ENCODE peak calls at places on chromosomes 13 and 19, in ten cellular contexts. P, X, J, N, V, D, W, C, H and T are unnamed samples.

GRCh38 chr13:102227696-102228095 is 174.2 kb downstream of the FGF14 start:
- DNase-seq in P (peak), X (no peak), J (no peak), N (no peak), V (no peak), D (no peak), W (no peak), C (no peak), H (no peak), T (no peak)

GRCh38 chr13:32660227-32660626 is 74.0 kb downstream of the PDS5B start:
- DNase-seq in P (no peak), X (peak), J (no peak), N (peak), V (no peak), D (no peak), W (no peak), C (peak), H (no peak), T (no peak)

GRCh38 chr19:18946918-18947317 is 5.9 kb upstream of the HOMER3 start:
- DNase-seq in P (no peak), X (no peak), J (no peak), N (no peak), V (no peak), D (no peak), W (no peak), C (no peak), H (no peak), T (no peak)

GRCh38 chr19:10230904-10231623 is at the start of gene S1PR2:
- DNase-seq in P (peak), X (peak), J (peak), N (peak), V (peak), D (peak), W (peak), C (peak), H (peak), T (peak)

GRCh38 chr19:2385053-2385721 is 25.1 kb downstream of the TMPRSS9 start:
- DNase-seq in P (peak), X (peak), J (no peak), N (peak), V (peak), D (no peak), W (peak), C (peak), H (no peak), T (peak)

GRCh38 chr13:110244096-110244830 is 62.7 kb downstream of the COL4A1 start:
- DNase-seq in P (no peak), X (no peak), J (no peak), N (no peak), V (no peak), D (no peak), W (no peak), C (no peak), H (no peak), T (peak)

GRCh38 chr13:47594833-47595232 is 406.2 kb downstream of the SUCLA2 start:
- DNase-seq in P (no peak), X (no peak), J (no peak), N (peak), V (no peak), D (no peak), W (peak), C (no peak), H (no peak), T (no peak)

GRCh38 chr19:42323852-42324654 is 1.4 kb upstream of the MEGF8 start:
- DNase-seq in P (no peak), X (no peak), J (no peak), N (peak), V (no peak), D (no peak), W (peak), C (no peak), H (no peak), T (peak)

GRCh38 chr19:42252365-42253244 is 2.3 kb downstream of the ERF start:
- DNase-seq in P (no peak), X (no peak), J (no peak), N (peak), V (peak), D (peak), W (peak), C (no peak), H (no peak), T (peak)

GRCh38 chr19:16626796-16627193 is 1.2 kb downstream of the MED26 start:
- DNase-seq in P (no peak), X (no peak), J (no peak), N (no peak), V (no peak), D (no peak), W (peak), C (no peak), H (no peak), T (peak)

GRCh38 chr19:31220540-31220939 is 128.7 kb downstream of the TSHZ3 start:
- DNase-seq in P (no peak), X (no peak), J (no peak), N (no peak), V (no peak), D (no peak), W (peak), C (no peak), H (no peak), T (no peak)

GRCh38 chr13:73520566-73521290 is 461.9 kb downstream of the KLF5 start:
- DNase-seq in P (no peak), X (no peak), J (no peak), N (no peak), V (no peak), D (no peak), W (no peak), C (no peak), H (no peak), T (no peak)

GRCh38 chr13:94764576-94765321 is 52.4 kb upstream of the SOX21 start:
- DNase-seq in P (no peak), X (no peak), J (peak), N (no peak), V (no peak), D (no peak), W (peak), C (no peak), H (no peak), T (no peak)

GRCh38 chr19:45419396-45419795 is 4.3 kb downstream of the ERCC1 start:
- DNase-seq in P (no peak), X (no peak), J (no peak), N (no peak), V (peak), D (no peak), W (no peak), C (no peak), H (no peak), T (no peak)

GRCh38 chr19:18364826-18365528 is 21.0 kb upstream of the GDF15 start:
- DNase-seq in P (peak), X (peak), J (no peak), N (peak), V (peak), D (peak), W (peak), C (peak), H (no peak), T (peak)

GRCh38 chr13:86298741-86299140 is 499.5 kb upstream of the SLITRK6 start:
- DNase-seq in P (no peak), X (no peak), J (no peak), N (no peak), V (no peak), D (no peak), W (peak), C (no peak), H (no peak), T (no peak)

GRCh38 chr19:44747739-44748425 is 626 bp upstream of the BCL3 start:
- DNase-seq in P (no peak), X (peak), J (no peak), N (peak), V (peak), D (peak), W (peak), C (peak), H (peak), T (peak)

GRCh38 chr13:26037302-26037701 is 14.5 kb downstream of the SHISA2 start:
- DNase-seq in P (no peak), X (no peak), J (peak), N (no peak), V (peak), D (no peak), W (peak), C (no peak), H (no peak), T (no peak)

GRCh38 chr13:48275507-48275906 is 28.0 kb upstream of the RB1 start:
- DNase-seq in P (no peak), X (no peak), J (no peak), N (no peak), V (no peak), D (no peak), W (no peak), C (no peak), H (no peak), T (peak)

GRCh38 chr19:27734496-27735220 is 1478.3 kb downstream of the UQCRFS1 start:
- DNase-seq in P (no peak), X (no peak), J (no peak), N (no peak), V (no peak), D (no peak), W (no peak), C (no peak), H (no peak), T (no peak)

GRCh38 chr13:110610955-110611595 is 4.3 kb upstream of the NAXD start:
- DNase-seq in P (no peak), X (no peak), J (no peak), N (no peak), V (peak), D (peak), W (no peak), C (no peak), H (no peak), T (no peak)

GRCh38 chr13:111654531-111654930 is 334.1 kb downstream of the TEX29 start:
- DNase-seq in P (no peak), X (no peak), J (no peak), N (no peak), V (no peak), D (no peak), W (no peak), C (no peak), H (no peak), T (no peak)

GRCh38 chr19:54462713-54463530 is 656 bp downstream of the LENG9 start:
- DNase-seq in P (no peak), X (no peak), J (peak), N (peak), V (peak), D (peak), W (peak), C (no peak), H (peak), T (peak)

GRCh38 chr19:10977773-10978155 is 16.9 kb downstream of the SMARCA4 start:
- DNase-seq in P (no peak), X (no peak), J (no peak), N (no peak), V (no peak), D (no peak), W (no peak), C (no peak), H (no peak), T (no peak)

GRCh38 chr19:2791876-2792275 is 6.6 kb downstream of the THOP1 start:
- DNase-seq in P (no peak), X (no peak), J (no peak), N (no peak), V (no peak), D (no peak), W (no peak), C (no peak), H (no peak), T (no peak)

GRCh38 chr19:43316591-43317319 is 36.7 kb upstream of the CD177 start:
- DNase-seq in P (no peak), X (peak), J (no peak), N (peak), V (no peak), D (no peak), W (peak), C (peak), H (no peak), T (peak)

GRCh38 chr19:5559804-5560133 is 8.0 kb downstream of the TINCR start:
- DNase-seq in P (peak), X (no peak), J (no peak), N (no peak), V (no peak), D (no peak), W (no peak), C (no peak), H (no peak), T (no peak)

GRCh38 chr19:926595-927043 is 784 bp downstream of the ARID3A start:
- DNase-seq in P (no peak), X (no peak), J (no peak), N (no peak), V (no peak), D (no peak), W (peak), C (no peak), H (no peak), T (peak)